ENCODE peak calls at places on chromosomes 11 and 22, in seven cellular contexts. S is K562, Z is spleen, T is HCT116, J is upper lobe of left lung, N is vagina, H is endothelial cell of umbilical vein. G is an unnamed sample.

GRCh38 chr11:75654314-75654713 is 14.5 kb downstream of the MAP6 start:
- DNase-seq in S (no peak), Z (no peak), T (no peak), J (no peak), N (no peak), H (no peak), G (no peak)

GRCh38 chr11:126929186-126930085 is 71.1 kb downstream of the KIRREL3 start:
- DNase-seq in S (no peak), Z (no peak), T (no peak), J (peak), N (no peak), H (no peak), G (no peak)

GRCh38 chr11:133919330-133920108 is 37.2 kb downstream of the IGSF9B start:
- DNase-seq in S (no peak), Z (no peak), T (no peak), J (no peak), N (no peak), H (no peak), G (no peak)

GRCh38 chr11:45926536-45927331 is 4.3 kb downstream of the LARGE2 start:
- DNase-seq in S (no peak), Z (peak), T (no peak), J (no peak), N (no peak), H (no peak), G (no peak)

GRCh38 chr11:128399186-128399585 is 188.2 kb downstream of the ETS1 start:
- DNase-seq in S (no peak), Z (no peak), T (no peak), J (no peak), N (no peak), H (peak), G (no peak)

GRCh38 chr11:19345519-19345847 is 104.7 kb upstream of the E2F8 start:
- DNase-seq in S (no peak), Z (peak), T (no peak), J (no peak), N (no peak), H (no peak), G (no peak)

GRCh38 chr11:3089236-3090061 is 32.2 kb upstream of the CARS1 start:
- DNase-seq in S (no peak), Z (no peak), T (no peak), J (no peak), N (no peak), H (no peak), G (no peak)

GRCh38 chr11:2510626-2511402 is 66.0 kb downstream of the KCNQ1 start:
- DNase-seq in S (peak), Z (peak), T (no peak), J (peak), N (no peak), H (no peak), G (no peak)

GRCh38 chr22:29309332-29310064 is 3.0 kb downstream of the GAS2L1 start:
- DNase-seq in S (peak), Z (peak), T (no peak), J (peak), N (no peak), H (peak), G (no peak)

GRCh38 chr22:45211435-45211834 is 29.3 kb downstream of the KIAA0930 start:
- DNase-seq in S (no peak), Z (peak), T (no peak), J (no peak), N (no peak), H (no peak), G (no peak)

GRCh38 chr11:103624708-103625623 is 411.5 kb upstream of the DDI1 start:
- DNase-seq in S (no peak), Z (no peak), T (no peak), J (no peak), N (no peak), H (peak), G (no peak)

DNA sequence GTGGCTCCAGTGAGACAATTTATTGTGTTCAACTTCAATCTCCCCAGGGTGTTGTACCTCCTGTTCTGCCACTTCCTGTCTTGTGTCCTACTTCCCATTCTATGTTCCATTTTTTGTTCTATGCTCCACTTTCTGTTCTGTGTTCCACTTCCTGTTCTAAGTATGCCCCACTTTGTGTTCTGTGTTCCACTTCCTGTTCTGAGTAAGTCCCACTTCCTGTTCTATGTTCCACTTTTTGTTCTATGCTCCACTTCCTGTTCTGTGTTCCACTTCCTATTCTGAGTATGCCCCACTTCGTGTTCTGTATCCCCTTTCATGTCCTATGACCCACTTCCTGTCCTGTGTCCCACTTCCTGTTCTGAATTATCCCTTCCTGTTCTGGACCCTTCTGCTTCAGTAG is 732.7 kb downstream of the TBC1D22A start:
- DNase-seq in S (no peak), Z (no peak), T (no peak), J (no peak), N (no peak), H (no peak), G (no peak)
- H3K4me3 ChIP-seq in S (no peak), Z (no peak), T (no peak), J (no peak), N (no peak), H (no peak), G (no peak)

GRCh38 chr11:122102426-122102825 is 13.6 kb downstream of the BLID start:
- DNase-seq in S (no peak), Z (no peak), T (no peak), J (no peak), N (no peak), H (no peak), G (no peak)
- TF ChIP-seq POLR2AphosphoS5 in S (no peak), Z (no peak), T (no peak), J (no peak), N (no peak), H (no peak), G (no peak)

GRCh38 chr11:7250166-7250565 is 1.5 kb upstream of the SYT9 start:
- DNase-seq in S (no peak), Z (no peak), T (no peak), J (no peak), N (no peak), H (no peak), G (no peak)
- TF ChIP-seq POLR2A in S (no peak), Z (no peak), T (no peak), J (no peak), N (no peak), H (no peak), G (no peak)

DNA sequence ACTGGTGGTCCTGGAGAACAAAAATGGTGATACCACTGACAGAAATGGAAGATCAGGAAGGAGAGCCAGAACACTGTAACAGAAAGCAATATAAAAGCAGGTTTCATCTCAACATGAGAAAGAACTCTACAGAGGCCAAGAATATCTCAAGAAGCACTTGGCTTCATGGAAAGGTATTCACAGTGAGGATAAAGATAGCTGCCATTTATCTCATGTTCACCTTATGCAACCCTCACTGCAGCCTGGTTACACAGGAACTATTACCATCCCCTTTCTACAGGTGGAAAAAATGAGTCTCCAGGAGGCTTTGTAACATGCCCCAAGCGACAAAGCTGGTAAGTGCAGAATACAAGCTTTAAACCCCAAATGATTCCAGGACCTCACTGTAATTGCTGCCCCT is 606.1 kb upstream of the CADM1 start:
- DNase-seq in S (no peak), Z (no peak), T (no peak), J (no peak), N (no peak), H (no peak), G (no peak)
- H3K4me3 ChIP-seq in S (no peak), Z (no peak), T (no peak), J (no peak), N (no peak), H (no peak), G (no peak)

GRCh38 chr11:110883266-110883665 is 171.0 kb upstream of the ARHGAP20 start:
- DNase-seq in S (no peak), Z (no peak), T (no peak), J (no peak), N (no peak), H (no peak), G (no peak)
- TF ChIP-seq POLR2AphosphoS5 in S (no peak), Z (no peak), T (no peak), J (no peak), N (no peak), H (no peak), G (no peak)

GRCh38 chr11:433111-433510 is 8.7 kb downstream of the ANO9 start:
- DNase-seq in S (no peak), Z (no peak), T (no peak), J (no peak), N (no peak), H (no peak), G (no peak)
- TF ChIP-seq POLR2A in S (no peak), Z (no peak), T (no peak), J (no peak), N (no peak), H (no peak), G (no peak)

G was measured in breast epithelium.